ENCODE peak calls at places on chromosomes 12 and 14, in nine cellular contexts. M is right lobe of liver; Y is lower lobe of right lung; W is heart right ventricle; D is AG04450; Z is CD8-positive, alpha-beta memory T cell; R is A673; A is Peyer's patch; L is transverse colon. S is an unnamed sample.

GRCh38 chr12:64679487-64679983 is 69.2 kb downstream of the RASSF3 start:
- DNase-seq in R (peak; percentile 89), A (peak; percentile 63), W (peak; percentile 68), Y (peak; percentile 74), M (peak; percentile 58), Z (peak; percentile 57), D (no peak), L (peak; percentile 81), S (peak; percentile 57)

GRCh38 chr14:106657460-106657859 is 1131.1 kb downstream of the TMEM121 start:
- DNase-seq in R (peak; percentile 33), Y (no peak), W (no peak), Z (peak; percentile 39), L (peak; percentile 46), M (no peak), D (no peak), A (no peak), S (no peak)

GRCh38 chr12:93128332-93128707 is 199.2 kb upstream of the EEA1 start:
- DNase-seq in R (no peak), Y (peak; percentile 63), Z (no peak), L (no peak), D (no peak), A (no peak), W (peak; percentile 21), M (no peak), S (no peak)

GRCh38 chr12:85575115-85576096 is 260.8 kb downstream of the RASSF9 start:
- DNase-seq in L (peak; percentile 32), A (no peak), M (no peak), W (no peak), R (peak; percentile 86), D (peak; percentile 30), Z (no peak), Y (no peak), S (no peak)

GRCh38 chr12:44930972-44931600 is 55.0 kb upstream of the NELL2 start:
- DNase-seq in W (no peak), Z (no peak), A (no peak), L (no peak), R (peak; percentile 96), M (no peak), D (peak; percentile 13), Y (no peak), S (no peak)

GRCh38 chr14:55580401-55581010 is 499 bp downstream of the KTN1 start:
- DNase-seq in R (peak; percentile 36), L (peak; percentile 47), M (peak; percentile 58), Y (peak; percentile 62), W (peak; percentile 68), Z (peak; percentile 44), D (no peak), A (peak; percentile 71), S (peak; percentile 46)

GRCh38 chr12:4900327-4900726 is 9.4 kb upstream of the KCNA1 start:
- DNase-seq in R (peak; percentile 2), M (no peak), L (no peak), A (no peak), Z (no peak), W (no peak), Y (no peak), D (no peak), S (no peak)

GRCh38 chr14:63045234-63045611 is at the start of gene KCNH5:
- DNase-seq in R (peak; percentile 88), Y (peak; percentile 46), M (no peak), L (no peak), W (peak; percentile 25), A (peak; percentile 40), D (no peak), Z (no peak), S (no peak)

GRCh38 chr14:65169351-65169750 is 67.0 kb upstream of the MAX start:
- DNase-seq in L (no peak), W (no peak), Z (no peak), Y (no peak), M (no peak), A (no peak), R (no peak), D (peak; percentile 78), S (no peak)

GRCh38 chr14:69574266-69574953 is at the start of gene CCDC177:
- DNase-seq in Z (peak; percentile 62), D (no peak), Y (peak; percentile 76), W (peak; percentile 53), R (peak; percentile 74), L (peak; percentile 68), M (peak; percentile 66), A (peak; percentile 70), S (peak; percentile 85)

GRCh38 chr14:72573725-72574426 is 320.0 kb downstream of the DPF3 start:
- DNase-seq in Y (no peak), R (peak; percentile 11), D (no peak), W (no peak), A (no peak), M (no peak), L (no peak), Z (no peak), S (no peak)

GRCh38 chr14:64844272-64844671 is 35.4 kb downstream of the SPTB start:
- DNase-seq in M (no peak), W (no peak), Z (no peak), D (no peak), L (no peak), A (no peak), Y (no peak), R (no peak), S (no peak)

GRCh38 chr14:103728721-103729120 is 13.1 kb downstream of the ZFYVE21 start:
- DNase-seq in A (no peak), W (no peak), Y (no peak), Z (no peak), D (no peak), M (no peak), L (no peak), R (no peak), S (no peak)

GRCh38 chr14:103731481-103731880 is 15.9 kb downstream of the ZFYVE21 start:
- DNase-seq in R (no peak), W (peak; percentile 7), Y (peak; percentile 29), Z (no peak), M (no peak), D (no peak), A (no peak), L (no peak), S (no peak)

GRCh38 chr14:103728141-103728540 is 12.5 kb downstream of the ZFYVE21 start:
- DNase-seq in Y (no peak), L (no peak), R (no peak), W (peak; percentile 11), Z (no peak), M (no peak), A (no peak), D (no peak), S (no peak)

GRCh38 chr14:103730490-103731035 is 15.0 kb downstream of the ZFYVE21 start:
- DNase-seq in M (peak; percentile 73), D (no peak), L (no peak), Z (no peak), R (no peak), W (peak; percentile 69), Y (peak; percentile 42), A (peak; percentile 34), S (no peak)

DNA sequence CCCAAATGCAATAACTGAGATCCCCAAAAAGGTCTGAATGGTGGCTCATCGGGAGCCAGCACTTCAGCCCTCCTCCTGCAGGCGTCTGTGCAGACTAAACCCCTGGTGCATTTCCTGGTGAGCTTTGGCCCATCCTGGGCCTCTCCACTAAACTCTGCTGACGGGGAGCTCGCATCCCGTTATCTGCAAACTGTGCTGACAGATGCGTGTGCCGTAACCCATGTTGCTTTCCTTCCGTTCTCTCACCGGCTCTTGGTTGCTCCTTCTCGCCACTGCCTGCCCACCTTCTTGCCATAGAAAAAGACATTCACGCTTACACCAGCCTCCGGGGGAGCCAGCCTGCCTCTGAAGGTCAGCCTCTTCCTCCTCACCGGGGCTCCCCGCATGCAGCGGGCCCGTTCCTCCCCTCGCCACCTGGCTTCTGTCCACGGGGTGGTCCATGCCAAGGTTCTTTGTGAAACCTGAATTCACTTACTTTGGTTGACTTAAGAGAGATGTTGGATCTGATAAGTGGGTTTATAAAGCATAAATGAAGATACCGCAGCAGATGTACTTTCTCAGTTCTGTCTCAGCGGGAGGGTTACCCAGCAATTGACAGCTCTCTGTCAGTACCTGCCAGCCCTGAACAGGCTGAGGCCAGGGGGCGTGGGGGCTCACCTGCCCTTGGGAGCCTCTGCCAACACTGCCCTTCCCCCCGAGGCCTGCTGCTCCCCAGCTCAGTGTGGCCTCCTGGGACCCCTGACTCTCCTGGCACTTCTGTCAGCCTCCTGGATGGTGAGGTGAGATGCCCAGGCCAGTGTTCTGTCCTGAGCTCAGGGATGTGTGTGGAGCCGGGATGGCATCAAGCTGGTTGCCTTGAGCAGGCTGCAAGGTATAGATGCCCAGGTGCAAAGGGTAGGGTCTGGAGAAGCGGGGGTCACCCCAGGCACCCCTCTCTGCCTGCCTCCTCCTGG is 14.2 kb downstream of the ZFYVE21 start:
- DNase-seq in L (no peak), R (no peak), Z (no peak), Y (peak; percentile 34), M (no peak), D (no peak), A (no peak), W (peak; percentile 15), S (no peak)
- H3K27ac ChIP-seq in L (no peak overlapping the region), R (no peak overlapping the region), Z (no peak overlapping the region), Y (no peak overlapping the region), M (peak overlapping the region; percentile 24), D (no peak overlapping the region), A (no peak overlapping the region), W (no peak overlapping the region), S (no peak overlapping the region)

GRCh38 chr12:34604227-34604626 is 581.9 kb downstream of the ALG10 start:
- DNase-seq in M (peak; percentile 3), Y (peak; percentile 33), L (no peak), D (no peak), Z (no peak), R (no peak), A (peak; percentile 27), W (no peak), S (no peak)
- H3K9me3 ChIP-seq in M (no peaks in the 10 kb centered on the region), Y (peaks cover 46% of the 10 kb centered on the region), L (peaks cover 33% of the 10 kb centered on the region), D (peaks cover 88% of the 10 kb centered on the region), Z (no peaks in the 10 kb centered on the region), R (peaks cover 21% of the 10 kb centered on the region), A (no peaks in the 10 kb centered on the region), W (peaks cover 45% of the 10 kb centered on the region), S (no peaks in the 10 kb centered on the region)

DNA sequence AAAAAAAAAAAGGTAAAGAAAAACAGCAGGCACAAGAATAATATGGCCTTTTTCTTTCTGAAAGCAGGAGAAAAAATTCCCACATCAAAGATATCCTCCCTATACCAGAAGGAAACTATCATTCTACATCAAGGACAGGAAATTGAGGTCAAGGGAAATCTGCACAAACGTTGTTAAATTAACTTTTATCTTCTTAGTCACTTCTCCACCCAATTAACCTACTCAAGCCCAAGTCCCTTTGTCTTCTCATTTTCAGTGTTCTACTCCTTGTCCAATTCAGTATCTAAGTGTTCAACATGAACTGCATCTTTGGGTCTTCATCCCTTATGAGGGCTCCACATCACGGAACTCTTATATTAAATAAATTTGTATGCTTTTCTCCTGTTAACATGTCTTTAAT is 15.7 kb downstream of the NDUFA12 start:
- DNase-seq in W (no peak), D (no peak), A (no peak), M (no peak), Z (no peak), R (no peak), Y (no peak), L (no peak), S (no peak)
- H3K27ac ChIP-seq in W (no peak overlapping the region), D (no peak overlapping the region), A (no peak overlapping the region), M (no peak overlapping the region), Z (no peak overlapping the region), R (no peak overlapping the region), Y (no peak overlapping the region), L (no peak overlapping the region), S (peak overlapping the region; percentile 46)

GRCh38 chr12:68063900-68064590 is 74.8 kb downstream of the IFNG-AS1 start:
- DNase-seq in A (no peak), M (no peak), L (no peak), Z (no peak), Y (no peak), W (no peak), D (no peak), R (no peak), S (no peak)
- H3K9me3 ChIP-seq in A (no peaks in the 10 kb centered on the region), M (no peaks in the 10 kb centered on the region), L (no peaks in the 10 kb centered on the region), Z (no peaks in the 10 kb centered on the region), Y (peaks cover 12% of the 10 kb centered on the region), W (peaks cover 28% of the 10 kb centered on the region), D (no peaks in the 10 kb centered on the region), R (peaks cover 5% of the 10 kb centered on the region), S (no peaks in the 10 kb centered on the region)